ENCODE peak calls at places on chromosomes 2 and 18, in seven cellular contexts. One of them, this sample, is unnamed.

GRCh38 chr2:112615051-112615450 is 30.6 kb downstream of the CHCHD5 start:
- DNase-seq in neural progenitor cell: no peak
- DNase-seq in lower lobe of right lung: no peak
- DNase-seq in AG04450: no peak
- DNase-seq in right atrium auricular region: no peak
- DNase-seq in fibroblast of lung: no peak
- DNase-seq in naive thymus-derived CD4-positive, alpha-beta T cell: no peak
- DNase-seq in this sample: peak; percentile 18

GRCh38 chr2:233421091-233421816 is 67.0 kb downstream of the DGKD start:
- DNase-seq in neural progenitor cell: no peak
- DNase-seq in lower lobe of right lung: no peak
- DNase-seq in AG04450: no peak
- DNase-seq in right atrium auricular region: peak; percentile 32
- DNase-seq in fibroblast of lung: no peak
- DNase-seq in naive thymus-derived CD4-positive, alpha-beta T cell: no peak
- DNase-seq in this sample: peak; percentile 48

GRCh38 chr2:197136452-197136851 is 174.1 kb downstream of the ANKRD44 start:
- DNase-seq in neural progenitor cell: no peak
- DNase-seq in lower lobe of right lung: no peak
- DNase-seq in AG04450: no peak
- DNase-seq in right atrium auricular region: no peak
- DNase-seq in fibroblast of lung: no peak
- DNase-seq in naive thymus-derived CD4-positive, alpha-beta T cell: no peak
- DNase-seq in this sample: no peak

GRCh38 chr2:157751462-157752058 is 122.9 kb upstream of the ACVR1C start:
- DNase-seq in neural progenitor cell: peak; percentile 15
- DNase-seq in lower lobe of right lung: no peak
- DNase-seq in AG04450: no peak
- DNase-seq in right atrium auricular region: no peak
- DNase-seq in fibroblast of lung: peak; percentile 14
- DNase-seq in naive thymus-derived CD4-positive, alpha-beta T cell: peak; percentile 11
- DNase-seq in this sample: no peak

GRCh38 chr2:226746206-226746800 is 53.3 kb downstream of the IRS1 start:
- DNase-seq in neural progenitor cell: no peak
- DNase-seq in lower lobe of right lung: no peak
- DNase-seq in AG04450: no peak
- DNase-seq in right atrium auricular region: no peak
- DNase-seq in fibroblast of lung: no peak
- DNase-seq in naive thymus-derived CD4-positive, alpha-beta T cell: no peak
- DNase-seq in this sample: no peak

GRCh38 chr2:44237221-44237620 is 38.1 kb upstream of the SLC3A1 start:
- DNase-seq in neural progenitor cell: no peak
- DNase-seq in lower lobe of right lung: no peak
- DNase-seq in AG04450: no peak
- DNase-seq in right atrium auricular region: no peak
- DNase-seq in fibroblast of lung: no peak
- DNase-seq in naive thymus-derived CD4-positive, alpha-beta T cell: peak; percentile 33
- DNase-seq in this sample: no peak

GRCh38 chr18:11937874-11938478 is 29.9 kb upstream of the MPPE1 start:
- DNase-seq in neural progenitor cell: peak; percentile 74
- DNase-seq in lower lobe of right lung: peak; percentile 77
- DNase-seq in AG04450: no peak
- DNase-seq in right atrium auricular region: peak; percentile 88
- DNase-seq in fibroblast of lung: peak; percentile 75
- DNase-seq in naive thymus-derived CD4-positive, alpha-beta T cell: peak; percentile 48
- DNase-seq in this sample: peak; percentile 81

GRCh38 chr2:12764075-12764722 is 47.5 kb downstream of the TRIB2 start:
- DNase-seq in neural progenitor cell: no peak
- DNase-seq in lower lobe of right lung: no peak
- DNase-seq in AG04450: no peak
- DNase-seq in right atrium auricular region: no peak
- DNase-seq in fibroblast of lung: peak; percentile 19
- DNase-seq in naive thymus-derived CD4-positive, alpha-beta T cell: no peak
- DNase-seq in this sample: no peak

GRCh38 chr2:218895326-218895725 is 14.7 kb downstream of the WNT10A start:
- DNase-seq in neural progenitor cell: no peak
- DNase-seq in lower lobe of right lung: no peak
- DNase-seq in AG04450: no peak
- DNase-seq in right atrium auricular region: no peak
- DNase-seq in fibroblast of lung: no peak
- DNase-seq in naive thymus-derived CD4-positive, alpha-beta T cell: no peak
- DNase-seq in this sample: no peak

GRCh38 chr2:137383391-137383790 is 580.9 kb upstream of the HNMT start:
- DNase-seq in neural progenitor cell: peak; percentile 30
- DNase-seq in lower lobe of right lung: no peak
- DNase-seq in AG04450: no peak
- DNase-seq in right atrium auricular region: no peak
- DNase-seq in fibroblast of lung: no peak
- DNase-seq in naive thymus-derived CD4-positive, alpha-beta T cell: no peak
- DNase-seq in this sample: no peak

GRCh38 chr2:44100351-44100750 is 68.3 kb upstream of the PPM1B start:
- DNase-seq in neural progenitor cell: no peak
- DNase-seq in lower lobe of right lung: peak; percentile 58
- DNase-seq in AG04450: peak; percentile 72
- DNase-seq in right atrium auricular region: peak; percentile 80
- DNase-seq in fibroblast of lung: peak; percentile 98
- DNase-seq in naive thymus-derived CD4-positive, alpha-beta T cell: no peak
- DNase-seq in this sample: no peak

GRCh38 chr2:216520156-216520555 is 21.5 kb downstream of the RPL37A start:
- DNase-seq in neural progenitor cell: no peak
- DNase-seq in lower lobe of right lung: no peak
- DNase-seq in AG04450: peak; percentile 16
- DNase-seq in right atrium auricular region: no peak
- DNase-seq in fibroblast of lung: no peak
- DNase-seq in naive thymus-derived CD4-positive, alpha-beta T cell: no peak
- DNase-seq in this sample: no peak

GRCh38 chr2:85577386-85578242 is at the start of gene VAMP8:
- DNase-seq in neural progenitor cell: peak; percentile 31
- DNase-seq in lower lobe of right lung: peak; percentile 90
- DNase-seq in AG04450: no peak
- DNase-seq in right atrium auricular region: no peak
- DNase-seq in fibroblast of lung: no peak
- DNase-seq in naive thymus-derived CD4-positive, alpha-beta T cell: peak; percentile 61
- DNase-seq in this sample: peak; percentile 92

GRCh38 chr2:237156131-237156856 is 70.6 kb downstream of the COPS8 start:
- DNase-seq in neural progenitor cell: no peak
- DNase-seq in lower lobe of right lung: no peak
- DNase-seq in AG04450: peak; percentile 60
- DNase-seq in right atrium auricular region: peak; percentile 81
- DNase-seq in fibroblast of lung: peak; percentile 84
- DNase-seq in naive thymus-derived CD4-positive, alpha-beta T cell: no peak
- DNase-seq in this sample: no peak

GRCh38 chr2:137838255-137839092 is 125.8 kb upstream of the HNMT start:
- DNase-seq in neural progenitor cell: peak; percentile 72
- DNase-seq in lower lobe of right lung: no peak
- DNase-seq in AG04450: peak; percentile 8
- DNase-seq in right atrium auricular region: no peak
- DNase-seq in fibroblast of lung: peak; percentile 64
- DNase-seq in naive thymus-derived CD4-positive, alpha-beta T cell: no peak
- DNase-seq in this sample: no peak

GRCh38 chr2:159035790-159036411 is 67.5 kb downstream of the TANC1 start:
- DNase-seq in neural progenitor cell: peak; percentile 53
- DNase-seq in lower lobe of right lung: no peak
- DNase-seq in AG04450: no peak
- DNase-seq in right atrium auricular region: no peak
- DNase-seq in fibroblast of lung: peak; percentile 33
- DNase-seq in naive thymus-derived CD4-positive, alpha-beta T cell: peak; percentile 29
- DNase-seq in this sample: no peak

GRCh38 chr2:70766357-70767093 is 1.5 kb downstream of the ADD2 start:
- DNase-seq in neural progenitor cell: no peak
- DNase-seq in lower lobe of right lung: no peak
- DNase-seq in AG04450: no peak
- DNase-seq in right atrium auricular region: no peak
- DNase-seq in fibroblast of lung: no peak
- DNase-seq in naive thymus-derived CD4-positive, alpha-beta T cell: no peak
- DNase-seq in this sample: no peak

GRCh38 chr2:70769450-70769849 is 1.4 kb upstream of the ADD2 start:
- DNase-seq in neural progenitor cell: no peak
- DNase-seq in lower lobe of right lung: no peak
- DNase-seq in AG04450: no peak
- DNase-seq in right atrium auricular region: no peak
- DNase-seq in fibroblast of lung: no peak
- DNase-seq in naive thymus-derived CD4-positive, alpha-beta T cell: no peak
- DNase-seq in this sample: no peak

GRCh38 chr2:70768585-70769085 is 635 bp upstream of the ADD2 start:
- DNase-seq in neural progenitor cell: no peak
- DNase-seq in lower lobe of right lung: no peak
- DNase-seq in AG04450: no peak
- DNase-seq in right atrium auricular region: no peak
- DNase-seq in fibroblast of lung: no peak
- DNase-seq in naive thymus-derived CD4-positive, alpha-beta T cell: no peak
- DNase-seq in this sample: no peak

GRCh38 chr2:70767094-70767698 is 804 bp downstream of the ADD2 start:
- DNase-seq in neural progenitor cell: peak; percentile 71
- DNase-seq in lower lobe of right lung: peak; percentile 43
- DNase-seq in AG04450: no peak
- DNase-seq in right atrium auricular region: no peak
- DNase-seq in fibroblast of lung: no peak
- DNase-seq in naive thymus-derived CD4-positive, alpha-beta T cell: peak; percentile 18
- DNase-seq in this sample: no peak

DNA sequence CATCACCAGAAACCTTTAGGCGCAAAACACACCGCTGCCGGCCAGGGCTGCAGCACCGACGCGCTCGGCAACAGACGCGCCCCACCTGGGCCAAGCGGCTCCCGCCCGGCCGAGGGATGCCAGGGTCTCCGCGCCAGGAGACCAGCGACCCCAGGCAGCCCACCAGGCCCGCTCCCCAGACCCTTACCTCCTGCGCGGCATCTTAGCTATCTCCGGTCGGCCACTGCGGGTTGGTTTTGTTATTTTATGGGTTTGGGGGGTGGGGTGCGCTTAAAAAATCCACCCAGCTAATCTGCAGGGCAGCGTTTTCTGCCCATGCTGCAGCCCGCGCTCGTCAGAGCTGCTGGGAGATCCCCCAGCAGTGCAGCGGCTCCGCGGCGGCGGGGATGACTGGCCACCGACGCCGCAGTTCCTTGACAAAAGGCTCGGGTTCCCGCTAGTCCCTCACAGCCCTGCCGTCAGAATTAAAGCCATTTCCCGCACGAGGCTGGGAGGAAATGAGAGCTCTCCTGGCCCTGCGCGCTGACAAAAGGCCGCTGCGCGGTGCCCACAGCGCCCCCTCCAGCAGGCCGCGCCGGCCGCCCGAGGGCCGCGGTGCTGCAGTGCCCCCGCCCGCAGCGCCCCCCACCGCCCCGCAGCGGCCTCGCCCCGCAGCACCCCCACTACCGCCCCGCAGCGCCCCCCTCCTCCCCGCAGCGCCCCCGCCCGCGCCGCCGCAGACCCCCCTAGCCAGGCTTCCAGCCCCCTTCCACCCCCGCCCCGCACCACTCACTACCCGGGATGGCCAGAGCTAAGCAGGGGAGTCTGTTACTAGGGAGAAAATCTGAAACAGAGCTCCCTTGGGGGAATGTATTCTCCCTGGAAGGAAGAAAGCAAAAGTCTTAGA is at the start of gene ADD2:
- DNase-seq in neural progenitor cell: peak; percentile 93
- DNase-seq in lower lobe of right lung: peak; percentile 43
- DNase-seq in AG04450: no peak
- DNase-seq in right atrium auricular region: no peak
- DNase-seq in fibroblast of lung: peak; percentile 12
- DNase-seq in naive thymus-derived CD4-positive, alpha-beta T cell: peak; percentile 40
- DNase-seq in this sample: peak; percentile 60
- H3K4me3 ChIP-seq in neural progenitor cell: peak within 1 kb of the TSS; percentile 100
- H3K4me3 ChIP-seq in lower lobe of right lung: peak within 1 kb of the TSS; percentile 51
- H3K4me3 ChIP-seq in AG04450: no peak within 1 kb of the TSS
- H3K4me3 ChIP-seq in right atrium auricular region: peak within 1 kb of the TSS; percentile 55
- H3K4me3 ChIP-seq in fibroblast of lung: peak within 1 kb of the TSS; percentile 46
- H3K4me3 ChIP-seq in naive thymus-derived CD4-positive, alpha-beta T cell: peak within 1 kb of the TSS; percentile 73
- H3K4me3 ChIP-seq in this sample: peak within 1 kb of the TSS; percentile 46

GRCh38 chr2:71461304-71461671 is 7.9 kb downstream of the DYSF start:
- DNase-seq in neural progenitor cell: no peak
- DNase-seq in lower lobe of right lung: no peak
- DNase-seq in AG04450: no peak
- DNase-seq in right atrium auricular region: peak; percentile 47
- DNase-seq in fibroblast of lung: no peak
- DNase-seq in naive thymus-derived CD4-positive, alpha-beta T cell: no peak
- DNase-seq in this sample: no peak
- H3K27ac ChIP-seq in neural progenitor cell: no peak overlapping the region
- H3K27ac ChIP-seq in lower lobe of right lung: no peak overlapping the region
- H3K27ac ChIP-seq in AG04450: no peak overlapping the region
- H3K27ac ChIP-seq in right atrium auricular region: no peak overlapping the region
- H3K27ac ChIP-seq in fibroblast of lung: no peak overlapping the region
- H3K27ac ChIP-seq in naive thymus-derived CD4-positive, alpha-beta T cell: no peak overlapping the region
- H3K27ac ChIP-seq in this sample: no peak overlapping the region

GRCh38 chr18:62938451-62938850 is 223.1 kb downstream of the PHLPP1 start:
- DNase-seq in neural progenitor cell: no peak
- DNase-seq in lower lobe of right lung: no peak
- DNase-seq in AG04450: no peak
- DNase-seq in right atrium auricular region: no peak
- DNase-seq in fibroblast of lung: no peak
- DNase-seq in naive thymus-derived CD4-positive, alpha-beta T cell: no peak
- DNase-seq in this sample: no peak

GRCh38 chr18:62939433-62939832 is 224.1 kb downstream of the PHLPP1 start:
- DNase-seq in neural progenitor cell: no peak
- DNase-seq in lower lobe of right lung: no peak
- DNase-seq in AG04450: no peak
- DNase-seq in right atrium auricular region: no peak
- DNase-seq in fibroblast of lung: no peak
- DNase-seq in naive thymus-derived CD4-positive, alpha-beta T cell: no peak
- DNase-seq in this sample: no peak

GRCh38 chr18:62938006-62938405 is 222.7 kb downstream of the PHLPP1 start:
- DNase-seq in neural progenitor cell: no peak
- DNase-seq in lower lobe of right lung: no peak
- DNase-seq in AG04450: peak; percentile 32
- DNase-seq in right atrium auricular region: no peak
- DNase-seq in fibroblast of lung: peak; percentile 37
- DNase-seq in naive thymus-derived CD4-positive, alpha-beta T cell: no peak
- DNase-seq in this sample: no peak

GRCh38 chr18:62942578-62942977 is 227.2 kb downstream of the PHLPP1 start:
- DNase-seq in neural progenitor cell: no peak
- DNase-seq in lower lobe of right lung: no peak
- DNase-seq in AG04450: no peak
- DNase-seq in right atrium auricular region: no peak
- DNase-seq in fibroblast of lung: no peak
- DNase-seq in naive thymus-derived CD4-positive, alpha-beta T cell: no peak
- DNase-seq in this sample: no peak

DNA sequence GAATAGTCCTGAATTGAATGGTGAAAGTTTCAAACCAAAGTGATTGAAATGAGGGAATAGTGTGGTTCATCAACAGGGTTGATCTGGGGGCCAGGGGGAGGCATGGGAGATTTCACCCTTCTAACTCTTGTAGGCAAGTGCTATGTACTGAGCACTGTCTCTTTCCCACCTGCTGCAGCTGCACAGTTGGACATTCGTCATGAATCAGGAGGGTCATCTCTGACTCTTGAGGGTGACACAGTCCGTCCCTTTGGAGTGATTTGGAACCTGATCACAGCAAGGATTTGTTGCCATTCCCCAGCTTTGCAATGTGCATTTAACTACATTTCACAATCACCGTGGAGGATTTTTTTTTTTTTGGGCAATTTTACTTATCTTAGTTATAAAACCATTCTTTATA is 224.6 kb downstream of the PHLPP1 start:
- DNase-seq in neural progenitor cell: no peak
- DNase-seq in lower lobe of right lung: no peak
- DNase-seq in AG04450: no peak
- DNase-seq in right atrium auricular region: no peak
- DNase-seq in fibroblast of lung: no peak
- DNase-seq in naive thymus-derived CD4-positive, alpha-beta T cell: no peak
- DNase-seq in this sample: no peak
- H3K4me3 ChIP-seq in neural progenitor cell: no peak overlapping the region
- H3K4me3 ChIP-seq in lower lobe of right lung: no peak overlapping the region
- H3K4me3 ChIP-seq in AG04450: no peak overlapping the region
- H3K4me3 ChIP-seq in right atrium auricular region: no peak overlapping the region
- H3K4me3 ChIP-seq in fibroblast of lung: no peak overlapping the region
- H3K4me3 ChIP-seq in naive thymus-derived CD4-positive, alpha-beta T cell: no peak overlapping the region
- H3K4me3 ChIP-seq in this sample: no peak overlapping the region

GRCh38 chr2:28546242-28546641 is 50.4 kb downstream of the PLB1 start:
- DNase-seq in neural progenitor cell: no peak
- DNase-seq in lower lobe of right lung: no peak
- DNase-seq in AG04450: no peak
- DNase-seq in right atrium auricular region: no peak
- DNase-seq in fibroblast of lung: no peak
- DNase-seq in naive thymus-derived CD4-positive, alpha-beta T cell: no peak
- DNase-seq in this sample: no peak
- H3K27ac ChIP-seq in neural progenitor cell: no peak overlapping the region
- H3K27ac ChIP-seq in lower lobe of right lung: no peak overlapping the region
- H3K27ac ChIP-seq in AG04450: no peak overlapping the region
- H3K27ac ChIP-seq in right atrium auricular region: no peak overlapping the region
- H3K27ac ChIP-seq in fibroblast of lung: no peak overlapping the region
- H3K27ac ChIP-seq in naive thymus-derived CD4-positive, alpha-beta T cell: no peak overlapping the region
- H3K27ac ChIP-seq in this sample: no peak overlapping the region